ENCODE peak calls at places on chromosomes 2 and 18, in four cellular contexts. X is GM12878, Q is WTC11, B is K562. W is an unnamed sample.
A peak's percentile ranks its signal among the peaks of the same experiment; 100 is the strongest.

GRCh38 chr2:201137505-201138400 is 21.8 kb downstream of the CFLAR start:
- DNase-seq in Q (no peak), X (no peak), B (no peak), W (no peak)

GRCh38 chr2:42832289-42832634 is 39.9 kb upstream of the HAAO start:
- DNase-seq in B (no peak), X (no peak), Q (no peak), W (no peak)

GRCh38 chr2:86790828-86791561 is at the start of gene CD8A:
- DNase-seq in B (no peak), X (no peak), Q (peak; percentile 30), W (no peak)

GRCh38 chr2:120344991-120345975 is 653 bp upstream of the INHBB start:
- DNase-seq in X (no peak), B (no peak), Q (no peak), W (no peak)

GRCh38 chr2:45851576-45852304 is 200.3 kb downstream of the PRKCE start:
- DNase-seq in B (no peak), Q (no peak), X (no peak), W (no peak)

GRCh38 chr2:220162320-220162719 is 534.9 kb downstream of the SLC4A3 start:
- DNase-seq in B (no peak), X (no peak), Q (no peak), W (no peak)

GRCh38 chr18:7666195-7666776 is 99.2 kb downstream of the PTPRM start:
- DNase-seq in B (no peak), Q (no peak), X (no peak), W (no peak)

GRCh38 chr2:177489719-177490301 is 97.2 kb downstream of the AGPS start:
- DNase-seq in X (no peak), B (no peak), Q (no peak), W (peak; percentile 41)

GRCh38 chr2:189146553-189146952 is 33.0 kb downstream of the COL5A2 start:
- DNase-seq in Q (no peak), B (no peak), X (no peak), W (no peak)

GRCh38 chr2:130776550-130776949 is 21.2 kb downstream of the AMER3 start:
- DNase-seq in B (no peak), Q (no peak), X (no peak), W (no peak)

GRCh38 chr2:98142106-98142815 is 55.3 kb downstream of the VWA3B start:
- DNase-seq in Q (no peak), B (no peak), X (no peak), W (no peak)

GRCh38 chr2:169086893-169087467 is 17.6 kb downstream of the DHRS9 start:
- DNase-seq in Q (no peak), X (no peak), B (no peak), W (no peak)

GRCh38 chr2:47313141-47313691 is 89.7 kb upstream of the MSH2 start:
- DNase-seq in B (peak; percentile 50), X (no peak), Q (no peak), W (peak; percentile 92)

GRCh38 chr2:172995323-172996244 is 80.1 kb upstream of the MAP3K20 start:
- DNase-seq in X (no peak), Q (no peak), B (no peak), W (peak; percentile 86)

GRCh38 chr2:170030040-170030439 is 147.9 kb upstream of the MYO3B start:
- DNase-seq in B (no peak), X (no peak), Q (no peak), W (no peak)

GRCh38 chr2:126038901-126039300 is 617.1 kb upstream of the GYPC start:
- DNase-seq in B (no peak), X (no peak), Q (no peak), W (no peak)

GRCh38 chr2:71783215-71783614 is 329.9 kb downstream of the DYSF start:
- DNase-seq in X (no peak), Q (no peak), B (no peak), W (no peak)

GRCh38 chr18:56789004-56789888 is 138.1 kb downstream of the WDR7 start:
- DNase-seq in Q (peak; percentile 66), B (peak; percentile 26), X (no peak), W (peak; percentile 33)

GRCh38 chr2:26273501-26273900 is 28.8 kb downstream of the HADHB start:
- DNase-seq in Q (no peak), X (no peak), B (no peak), W (peak; percentile 16)

GRCh38 chr2:100739735-100740432 is 80.1 kb upstream of the NPAS2 start:
- DNase-seq in B (peak; percentile 16), Q (no peak), X (no peak), W (no peak)

GRCh38 chr2:42566837-42567251 is 1.6 kb upstream of the MTA3 start:
- DNase-seq in Q (no peak), B (no peak), X (peak; percentile 57), W (no peak)

GRCh38 chr2:19671907-19672306 is 229.9 kb downstream of the TTC32 start:
- DNase-seq in B (no peak), X (no peak), Q (no peak), W (no peak)

GRCh38 chr2:197205590-197206215 is 104.9 kb downstream of the ANKRD44 start:
- DNase-seq in Q (no peak), X (peak; percentile 56), B (no peak), W (no peak)

GRCh38 chr18:7872569-7872968 is 305.5 kb downstream of the PTPRM start:
- DNase-seq in Q (no peak), B (no peak), X (no peak), W (peak; percentile 87)

GRCh38 chr18:51531496-51531895 is 334.0 kb upstream of the MEX3C start:
- DNase-seq in X (no peak), Q (no peak), B (no peak), W (no peak)

GRCh38 chr2:21103274-21103891 is 20.4 kb upstream of the TDRD15 start:
- DNase-seq in Q (no peak), X (no peak), B (no peak), W (peak; percentile 30)

GRCh38 chr2:8684885-8685696 is 3.2 kb downstream of the ID2 start:
- DNase-seq in B (peak; percentile 56), Q (peak; percentile 72), X (no peak), W (peak; percentile 59)

GRCh38 chr2:48941908-48942307 is 186.4 kb upstream of the LHCGR start:
- DNase-seq in X (no peak), B (no peak), Q (no peak), W (no peak)

GRCh38 chr18:58788971-58789797 is 75.5 kb upstream of the ZNF532 start:
- DNase-seq in B (no peak), X (no peak), Q (no peak), W (peak; percentile 15)

GRCh38 chr2:162712598-162712997 is 126.0 kb downstream of the KCNH7 start:
- DNase-seq in X (no peak), B (no peak), Q (no peak), W (no peak)

GRCh38 chr2:41206004-41206403 is 754.1 kb upstream of the SLC8A1 start:
- DNase-seq in X (no peak), B (no peak), Q (no peak), W (no peak)

GRCh38 chr2:239035361-239035814 is 187.5 kb downstream of the TWIST2 start:
- DNase-seq in Q (peak; percentile 80), X (no peak), B (peak; percentile 91), W (no peak)

GRCh38 chr18:36017232-36017631 is 44.8 kb downstream of the RMP24 start:
- DNase-seq in Q (no peak), B (no peak), X (no peak), W (no peak)

GRCh38 chr2:42102606-42103450 is 55.0 kb downstream of the PKDCC start:
- DNase-seq in X (no peak), B (no peak), Q (peak; percentile 96), W (no peak)

DNA sequence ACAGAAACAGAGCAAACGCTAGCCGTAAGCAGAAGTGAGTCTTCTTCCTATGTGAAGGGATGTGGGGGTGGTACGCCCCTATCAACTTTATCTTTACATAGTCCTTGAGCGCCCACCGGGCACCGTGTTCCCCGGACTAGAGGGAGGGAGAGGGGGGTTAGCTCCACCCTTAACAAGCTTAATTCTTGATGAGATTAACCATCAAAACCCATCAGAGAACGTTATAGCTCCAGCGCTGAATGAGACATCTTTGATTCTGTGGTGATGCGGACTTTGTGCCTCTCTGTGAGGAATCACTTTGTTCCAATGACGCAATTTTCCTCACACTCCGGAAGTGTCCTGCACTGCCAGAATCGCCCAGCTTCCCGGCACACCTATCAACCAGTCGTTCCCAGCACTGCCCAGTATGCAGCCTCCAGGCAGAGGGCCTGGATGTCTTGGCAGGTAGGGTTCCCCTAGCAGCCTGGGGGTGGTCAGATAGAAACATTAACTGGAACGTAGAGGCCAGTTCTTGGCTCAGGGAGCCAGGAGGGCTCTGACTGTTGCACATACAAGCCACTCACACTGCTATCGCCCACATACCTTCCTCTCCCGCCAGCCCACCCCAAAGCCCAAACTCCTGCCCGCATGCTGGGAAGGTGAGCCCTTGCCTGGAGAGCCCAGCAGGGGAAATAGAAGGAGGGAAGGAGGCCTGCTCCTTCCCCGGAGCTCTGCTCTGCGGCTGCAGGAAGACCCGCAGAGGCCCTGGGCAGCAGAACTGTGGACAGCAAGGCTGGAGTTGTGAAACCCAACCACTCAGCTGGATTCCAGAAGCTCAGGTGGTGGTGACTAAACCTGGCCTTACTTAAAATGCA is 1.9 kb upstream of the ODC1 start:
- DNase-seq in Q (no peak), X (no peak), B (no peak), W (peak; percentile 93)
- TF ChIP-seq TCF7 in Q (no peak), X (no peak), B (no peak), W (peak; percentile 55)

GRCh38 chr2:188068093-188068492 is 223.6 kb upstream of the GULP1 start:
- DNase-seq in Q (no peak), X (no peak), B (no peak), W (no peak)
- TF ChIP-seq TCF7 in Q (no peak), X (no peak), B (no peak), W (no peak)

GRCh38 chr18:70621710-70622109 is 332.9 kb downstream of the SOCS6 start:
- DNase-seq in Q (no peak), B (no peak), X (no peak), W (no peak)
- TF ChIP-seq TCF7 in Q (no peak), B (no peak), X (no peak), W (no peak)

GRCh38 chr2:241901018-241901380 is 31.5 kb downstream of the RTP5 start:
- DNase-seq in B (no peak), Q (no peak), X (no peak), W (no peak)

GRCh38 chr2:241902357-241902991 is 32.9 kb downstream of the RTP5 start:
- DNase-seq in B (no peak), Q (no peak), X (no peak), W (no peak)

GRCh38 chr2:241903121-241904010 is 33.8 kb downstream of the RTP5 start:
- DNase-seq in X (no peak), Q (no peak), B (no peak), W (no peak)

GRCh38 chr2:241900251-241901017 is 30.9 kb downstream of the RTP5 start:
- DNase-seq in Q (no peak), X (no peak), B (no peak), W (no peak)

DNA sequence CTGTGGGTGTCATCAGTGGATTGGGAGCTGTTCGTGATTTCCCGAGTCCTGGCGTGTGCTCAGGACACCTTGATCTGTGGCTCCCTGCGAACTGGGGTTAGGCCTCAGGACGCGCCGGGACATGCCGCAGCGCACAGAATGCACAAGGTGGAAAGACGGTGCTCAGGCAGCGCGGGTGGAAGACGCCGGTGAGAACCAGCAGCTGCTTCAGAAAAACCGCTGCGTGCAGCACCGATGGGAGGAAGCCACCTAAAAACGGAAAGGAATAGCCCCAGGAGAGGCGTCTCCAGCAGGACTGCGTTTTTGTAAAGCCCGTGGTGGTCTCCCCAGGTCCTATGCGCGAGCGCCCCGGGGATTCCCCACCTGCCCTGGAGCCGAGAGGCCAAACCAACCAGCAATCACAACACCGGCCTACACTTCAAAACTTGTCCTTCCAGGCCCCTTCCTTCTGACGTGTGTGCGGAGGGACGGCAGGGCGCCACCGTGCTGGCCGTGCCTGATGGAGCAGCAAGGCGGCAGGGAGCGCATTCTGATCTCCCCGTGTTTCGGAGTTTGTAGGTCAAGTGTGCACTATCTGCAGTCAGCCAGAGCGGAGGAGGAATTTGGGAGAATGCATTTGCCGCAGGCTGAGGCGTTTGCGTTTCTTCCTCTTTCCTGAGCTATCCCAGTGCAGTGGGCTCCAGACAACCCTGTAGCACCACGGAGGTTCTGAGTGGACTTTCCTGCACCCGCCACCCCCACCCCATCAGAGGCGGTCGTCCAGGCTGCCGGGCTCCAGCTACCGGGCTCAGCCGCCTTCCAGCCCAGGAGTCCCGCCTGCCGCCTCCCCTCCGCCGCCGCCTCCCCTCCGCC is 32.2 kb downstream of the RTP5 start:
- DNase-seq in B (no peak), Q (peak; percentile 60), X (no peak), W (no peak)
- TF ChIP-seq TCF7 in B (no peak), Q (no peak), X (no peak), W (no peak)